ENCODE peak calls at places on chromosomes 13 and 19, in seven cellular contexts. R is SJSA1, L is aorta, B is ascending aorta, E is pancreas, Z is hepatocyte, Y is breast epithelium. K is an unnamed sample.

GRCh38 chr13:63435668-63436275 is 2020.1 kb upstream of the PCDH20 start:
- DNase-seq in L (no peak), E (no peak), Y (no peak), B (no peak), Z (peak; percentile 8), R (no peak), K (no peak)

GRCh38 chr19:53876651-53877224 is 5.3 kb upstream of the PRKCG start:
- DNase-seq in E (no peak), L (no peak), R (no peak), Y (no peak), B (no peak), Z (no peak), K (no peak)

GRCh38 chr19:5103061-5103701 is 134.3 kb downstream of the KDM4B start:
- DNase-seq in Y (no peak), E (peak; percentile 96), L (peak; percentile 87), Z (peak; percentile 42), B (peak; percentile 76), R (no peak), K (no peak)

GRCh38 chr19:3035542-3036118 is 6.5 kb upstream of the TLE2 start:
- DNase-seq in B (peak; percentile 99), Y (peak; percentile 99), Z (peak; percentile 99), E (peak; percentile 98), L (peak; percentile 99), R (peak; percentile 99), K (peak; percentile 99)

GRCh38 chr13:92187378-92187989 is 789.1 kb downstream of the GPC5 start:
- DNase-seq in Y (no peak), B (no peak), R (peak; percentile 31), Z (peak; percentile 69), L (no peak), E (no peak), K (peak; percentile 14)

GRCh38 chr19:52270266-52270885 is 989 bp downstream of the ZNF766 start:
- DNase-seq in Z (peak; percentile 37), R (peak; percentile 65), Y (no peak), L (no peak), E (no peak), B (no peak), K (peak; percentile 22)

GRCh38 chr19:4732680-4733114 is 9.1 kb upstream of the DPP9 start:
- DNase-seq in B (no peak), Z (peak; percentile 75), E (no peak), L (no peak), R (no peak), Y (no peak), K (peak; percentile 43)

GRCh38 chr13:33228645-33229445 is 56.7 kb downstream of the STARD13 start:
- DNase-seq in Z (peak; percentile 53), E (no peak), B (no peak), L (no peak), Y (no peak), R (peak; percentile 82), K (peak; percentile 46)

GRCh38 chr19:54434862-54435174 is 14.2 kb upstream of the LENG8 start:
- DNase-seq in Z (no peak), Y (no peak), B (no peak), E (peak; percentile 84), R (no peak), L (no peak), K (peak; percentile 19)

GRCh38 chr13:29847501-29847983 is 2.9 kb downstream of the UBL3 start:
- DNase-seq in B (no peak), L (no peak), Y (no peak), E (no peak), Z (peak; percentile 41), R (peak; percentile 53), K (peak; percentile 31)

GRCh38 chr13:48043789-48044503 is 6.4 kb downstream of the NUDT15 start:
- DNase-seq in Z (no peak), B (no peak), E (no peak), L (no peak), Y (no peak), R (no peak), K (peak; percentile 72)

GRCh38 chr19:46478356-46478986 is 7.1 kb upstream of the PNMA8A start:
- DNase-seq in Y (no peak), R (no peak), B (peak; percentile 79), L (peak; percentile 49), Z (no peak), E (no peak), K (no peak)

GRCh38 chr19:35030257-35031071 is at the start of gene SCN1B:
- DNase-seq in B (peak; percentile 74), Z (peak; percentile 87), R (peak; percentile 31), Y (no peak), L (peak; percentile 81), E (no peak), K (peak; percentile 57)

GRCh38 chr19:9847087-9847671 is 12.1 kb downstream of the PIN1 start:
- DNase-seq in Z (peak; percentile 73), E (peak; percentile 72), R (peak; percentile 53), Y (no peak), L (peak; percentile 79), B (peak; percentile 82), K (no peak)

GRCh38 chr13:72645521-72645920 is 81.9 kb downstream of the MZT1 start:
- DNase-seq in E (no peak), Z (no peak), L (no peak), B (no peak), Y (no peak), R (no peak), K (no peak)

GRCh38 chr13:109869312-109870237 is 83.2 kb upstream of the IRS2 start:
- DNase-seq in E (peak; percentile 95), R (no peak), L (peak; percentile 88), B (peak; percentile 85), Z (no peak), Y (peak; percentile 35), K (no peak)

GRCh38 chr13:66994097-66994496 is 236.0 kb downstream of the PCDH9 start:
- DNase-seq in L (peak; percentile 78), B (peak; percentile 80), Z (peak; percentile 84), Y (peak; percentile 64), R (no peak), E (peak; percentile 58), K (no peak)

GRCh38 chr13:110640591-110641029 is 25.3 kb downstream of the NAXD start:
- DNase-seq in Z (no peak), R (peak; percentile 47), Y (no peak), E (no peak), B (no peak), L (no peak), K (no peak)

GRCh38 chr13:52348081-52348480 is 57.9 kb downstream of the THSD1 start:
- DNase-seq in Z (no peak), Y (peak; percentile 42), E (no peak), B (no peak), R (no peak), L (no peak), K (no peak)

DNA sequence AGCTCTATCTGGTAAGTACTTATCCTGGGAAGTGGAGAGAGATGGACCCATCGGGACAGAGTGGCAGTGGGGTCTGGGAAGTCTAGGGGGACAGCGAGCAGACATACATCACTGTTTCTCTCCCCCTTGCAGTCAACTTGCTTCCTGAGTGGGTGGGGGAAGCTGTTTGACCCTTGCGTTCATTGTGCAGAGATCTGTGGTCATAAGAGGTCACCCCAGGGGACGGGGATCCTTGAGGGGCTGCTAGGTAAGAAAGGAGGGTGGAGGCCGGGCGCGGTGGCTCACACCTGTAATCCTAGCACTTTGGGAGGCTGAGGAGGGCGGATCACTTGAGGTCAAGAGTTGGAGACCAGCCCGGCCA is 474 bp downstream of the ARHGEF18 start:
- DNase-seq in Z (no peak), L (no peak), B (no peak), Y (no peak), E (no peak), R (no peak), K (no peak)
- H3K27ac ChIP-seq in Z (no peak overlapping the region), L (no peak overlapping the region), B (no peak overlapping the region), Y (no peak overlapping the region), E (no peak overlapping the region), R (no peak overlapping the region), K (peak overlapping the region; percentile 75)

GRCh38 chr19:48745208-48745995 is 1.3 kb downstream of the IZUMO1 start:
- DNase-seq in Y (no peak), R (peak; percentile 33), Z (peak; percentile 68), B (peak; percentile 79), L (no peak), E (peak; percentile 65), K (peak; percentile 73)

GRCh38 chr19:48749571-48750198 is 2.8 kb downstream of the FUT1 start:
- DNase-seq in B (no peak), Z (no peak), Y (no peak), R (no peak), L (no peak), E (no peak), K (no peak)

GRCh38 chr19:48746120-48746519 is 589 bp downstream of the IZUMO1 start:
- DNase-seq in E (no peak), Z (no peak), B (no peak), R (no peak), L (no peak), Y (no peak), K (no peak)

GRCh38 chr19:48750351-48750750 is 2.1 kb downstream of the FUT1 start:
- DNase-seq in B (no peak), L (no peak), R (no peak), E (peak; percentile 78), Z (no peak), Y (no peak), K (no peak)

GRCh38 chr19:48746738-48747575 is at the start of gene IZUMO1:
- DNase-seq in Y (no peak), R (peak; percentile 83), Z (peak; percentile 91), B (peak; percentile 85), E (peak; percentile 77), L (peak; percentile 91), K (peak; percentile 77)
- H3K4me3 ChIP-seq in Y (peak within 1 kb of the TSS; percentile 57), R (peak within 1 kb of the TSS; percentile 39), Z (no peak within 1 kb of the TSS), B (peak within 1 kb of the TSS; percentile 56), E (no peak within 1 kb of the TSS), L (peak within 1 kb of the TSS; percentile 4), K (no peak within 1 kb of the TSS)

GRCh38 chr13:45604892-45605291 is 10.6 kb downstream of the ERICH6B start:
- DNase-seq in Y (no peak), Z (no peak), E (no peak), L (no peak), B (no peak), R (no peak), K (no peak)

GRCh38 chr13:45602183-45602582 is 13.4 kb downstream of the ERICH6B start:
- DNase-seq in L (no peak), B (no peak), Z (peak; percentile 24), R (no peak), E (no peak), Y (no peak), K (no peak)

GRCh38 chr13:45603338-45603737 is 12.2 kb downstream of the ERICH6B start:
- DNase-seq in R (no peak), B (no peak), Y (no peak), L (no peak), E (no peak), Z (no peak), K (no peak)

GRCh38 chr13:45607931-45608330 is 7.6 kb downstream of the ERICH6B start:
- DNase-seq in L (no peak), R (no peak), Y (no peak), E (no peak), Z (no peak), B (no peak), K (no peak)
- H3K4me1 ChIP-seq in L (no peaks in the 10 kb centered on the region), R (no peaks in the 10 kb centered on the region), Y (no peaks in the 10 kb centered on the region), E (no peaks in the 10 kb centered on the region), Z (no peaks in the 10 kb centered on the region), B (no peaks in the 10 kb centered on the region), K (no peaks in the 10 kb centered on the region)

GRCh38 chr13:106153876-106154275 is 381.6 kb downstream of the EFNB2 start:
- DNase-seq in L (no peak), E (no peak), R (no peak), Y (no peak), Z (no peak), B (no peak), K (no peak)
- H3K27ac ChIP-seq in L (no peak overlapping the region), E (no peak overlapping the region), R (no peak overlapping the region), Y (no peak overlapping the region), Z (no peak overlapping the region), B (no peak overlapping the region), K (no peak overlapping the region)

K was measured in CD4-positive, CD25-positive, alpha-beta regulatory T cell.